ENCODE peak calls at places on chromosomes 12 and 14, in eight cellular contexts. I is NCI-H2171 treated with DMSO at 0.1 percent for 48 hours; T is cardiac fibroblast; R is NAMALWA; K is fibroblast of the conjunctiva; N is LoVo; G is CD8-positive, alpha-beta T cell; W is PC-3. V is an unnamed sample.

GRCh38 chr12:47768323-47768811 is 4.7 kb upstream of the SLC48A1 start:
- DNase-seq in G (no peak), W (peak; percentile 92), R (no peak), T (no peak), I (peak; percentile 56), N (peak; percentile 81), K (no peak), V (no peak)

GRCh38 chr12:104971276-104971675 is 13.2 kb upstream of the SLC41A2 start:
- DNase-seq in I (no peak), T (no peak), G (no peak), K (no peak), N (no peak), W (no peak), R (no peak), V (no peak)

GRCh38 chr12:123867141-123867540 is 105.0 kb downstream of the DNAH10 start:
- DNase-seq in T (no peak), W (no peak), K (no peak), R (no peak), I (no peak), N (no peak), G (no peak), V (no peak)

GRCh38 chr14:104598461-104599273 is 5.9 kb downstream of the TMEM179 start:
- DNase-seq in K (no peak), T (no peak), N (no peak), R (no peak), G (no peak), W (no peak), I (no peak), V (no peak)

GRCh38 chr12:4296749-4297148 is 23.2 kb downstream of the CCND2 start:
- DNase-seq in K (no peak), R (no peak), T (no peak), I (no peak), N (no peak), W (no peak), G (no peak), V (no peak)

GRCh38 chr12:121378736-121379135 is 21.2 kb upstream of the RNF34 start:
- DNase-seq in R (no peak), W (no peak), I (no peak), N (no peak), T (no peak), K (no peak), G (no peak), V (no peak)

GRCh38 chr14:92729632-92730358 is 18.6 kb downstream of the LGMN start:
- DNase-seq in R (no peak), N (no peak), I (no peak), G (no peak), W (peak; percentile 88), T (peak; percentile 76), K (peak; percentile 17), V (no peak)

GRCh38 chr12:97837401-97837800 is 374.8 kb downstream of the RMST start:
- DNase-seq in G (no peak), I (no peak), T (peak; percentile 15), N (peak; percentile 31), R (no peak), K (peak; percentile 1), W (peak; percentile 70), V (no peak)

GRCh38 chr12:74111688-74112360 is 425.8 kb upstream of the ATXN7L3B start:
- DNase-seq in N (peak; percentile 26), K (no peak), R (peak; percentile 43), W (peak; percentile 58), G (no peak), I (no peak), T (no peak), V (no peak)

GRCh38 chr12:113971392-113971791 is 5.3 kb upstream of the RBM19 start:
- DNase-seq in W (no peak), G (no peak), I (peak; percentile 18), R (no peak), K (no peak), T (no peak), N (no peak), V (no peak)

GRCh38 chr12:103908877-103909276 is 21.3 kb upstream of the HSP90B1 start:
- DNase-seq in R (no peak), G (no peak), W (no peak), N (no peak), I (no peak), T (peak; percentile 54), K (no peak), V (no peak)

GRCh38 chr14:54730156-54730961 is 163.4 kb downstream of the SAMD4A start:
- DNase-seq in K (peak; percentile 72), T (peak; percentile 61), I (no peak), G (no peak), W (peak; percentile 76), R (peak; percentile 73), N (no peak), V (no peak)

GRCh38 chr12:57760347-57760982 is 5.6 kb downstream of the MARCHF9 start:
- DNase-seq in W (no peak), K (no peak), T (no peak), N (no peak), R (no peak), G (no peak), I (no peak), V (no peak)

V was measured in CD4-positive, alpha-beta T cell.